ENCODE peak calls at places on chromosome 11, in eight cellular contexts. R is EL, H is fibroblast of the aortic adventitia, Q is GM04504, D is progenitor cell of endocrine pancreas, W is NCI-H1092 treated with DMSO at 0.1 percent for 48 hours, K is HEK293T, Y is NCI-H2029. J is an unnamed sample.

GRCh38 chr11:101860694-101861371 is 54.0 kb upstream of the CEP126 start:
- DNase-seq in Q (no peak), K (peak; percentile 70), H (peak; percentile 83), D (no peak), W (peak; percentile 25), Y (peak; percentile 45), R (peak; percentile 70), J (peak; percentile 23)

GRCh38 chr11:26688701-26689100 is 33.2 kb downstream of the SLC5A12 start:
- DNase-seq in R (no peak), Q (no peak), W (no peak), K (no peak), D (no peak), Y (no peak), H (no peak), J (no peak)

GRCh38 chr11:118342503-118343161 is at the start of gene CD3D:
- DNase-seq in W (no peak), K (no peak), Y (no peak), H (no peak), D (no peak), R (no peak), Q (no peak), J (no peak)

GRCh38 chr11:113401718-113402117 is 14.1 kb downstream of the ANKK1 start:
- DNase-seq in Q (no peak), W (peak; percentile 96), Y (peak; percentile 97), D (no peak), H (no peak), R (peak; percentile 28), K (no peak), J (peak; percentile 60)

GRCh38 chr11:14341968-14342367 is 17.0 kb downstream of the RRAS2 start:
- DNase-seq in Y (no peak), W (no peak), D (no peak), R (no peak), Q (no peak), K (no peak), H (no peak), J (no peak)

GRCh38 chr11:81707881-81708280 is 1025.8 kb downstream of the FAM181B start:
- DNase-seq in R (no peak), Q (no peak), W (no peak), D (no peak), H (no peak), K (no peak), Y (no peak), J (no peak)

GRCh38 chr11:11916981-11917399 is 75.2 kb downstream of the USP47 start:
- DNase-seq in K (no peak), D (no peak), R (peak; percentile 86), H (peak; percentile 91), Q (peak; percentile 26), Y (no peak), W (no peak), J (no peak)

GRCh38 chr11:7551571-7551970 is 37.8 kb downstream of the PPFIBP2 start:
- DNase-seq in D (no peak), K (no peak), W (no peak), Y (no peak), R (peak; percentile 84), Q (no peak), H (peak; percentile 65), J (no peak)

GRCh38 chr11:94845622-94846021 is 77.5 kb downstream of the AMOTL1 start:
- DNase-seq in W (peak; percentile 32), K (no peak), D (no peak), H (no peak), R (no peak), Q (no peak), Y (peak; percentile 91), J (no peak)

GRCh38 chr11:3623126-3623525 is 18.7 kb downstream of the ART5 start:
- DNase-seq in Q (no peak), D (no peak), W (no peak), H (no peak), Y (no peak), K (no peak), R (no peak), J (no peak)

GRCh38 chr11:121467965-121468364 is 15.2 kb upstream of the SORL1-AS1 start:
- DNase-seq in Y (peak; percentile 67), Q (no peak), K (no peak), R (no peak), D (no peak), W (no peak), H (no peak), J (no peak)

GRCh38 chr11:104033134-104033533 is 3.3 kb upstream of the DDI1 start:
- DNase-seq in R (peak; percentile 52), H (peak; percentile 87), K (no peak), Q (peak; percentile 30), Y (no peak), D (no peak), W (no peak), J (no peak)

GRCh38 chr11:127490896-127491295 is 490.3 kb upstream of the KIRREL3 start:
- DNase-seq in Q (no peak), W (no peak), D (no peak), H (no peak), R (no peak), K (no peak), Y (no peak), J (no peak)

GRCh38 chr11:44877908-44878459 is 72.7 kb downstream of the TP53I11 start:
- DNase-seq in Q (no peak), K (no peak), W (peak; percentile 57), H (no peak), R (no peak), Y (no peak), D (no peak), J (peak; percentile 62)

GRCh38 chr11:36431429-36432092 is 78.5 kb downstream of the TRAF6 start:
- DNase-seq in Q (peak; percentile 87), K (peak; percentile 22), Y (no peak), R (peak; percentile 94), D (no peak), W (no peak), H (peak; percentile 97), J (no peak)

GRCh38 chr11:116787436-116787785 is 412 bp downstream of the ZPR1 start:
- DNase-seq in D (no peak), H (no peak), Y (no peak), K (no peak), Q (no peak), R (no peak), W (no peak), J (no peak)

GRCh38 chr11:104700609-104701008 is 197.7 kb downstream of the CASP12 start:
- DNase-seq in Q (peak; percentile 33), H (peak; percentile 61), R (peak; percentile 38), K (no peak), W (no peak), D (no peak), Y (no peak), J (no peak)

GRCh38 chr11:63908631-63909491 is 8.1 kb downstream of the RCOR2 start:
- DNase-seq in Q (no peak), W (no peak), R (no peak), K (no peak), H (no peak), Y (no peak), D (no peak), J (no peak)

GRCh38 chr11:109735139-109735538 is 313.1 kb downstream of the C11orf87 start:
- DNase-seq in W (no peak), K (no peak), R (no peak), D (no peak), Y (no peak), Q (no peak), H (no peak), J (no peak)

GRCh38 chr11:416757-417621 is 2.2 kb upstream of the SIGIRR start:
- DNase-seq in Y (peak; percentile 55), K (no peak), H (no peak), Q (no peak), W (no peak), D (peak; percentile 68), R (peak; percentile 49), J (peak; percentile 87)

GRCh38 chr11:1826552-1827094 is 8.2 kb upstream of the SYT8 start:
- DNase-seq in D (no peak), Y (no peak), R (peak; percentile 25), H (peak; percentile 45), Q (peak; percentile 17), W (no peak), K (no peak), J (no peak)

GRCh38 chr11:68677432-68677831 is 6.9 kb upstream of the GAL start:
- DNase-seq in D (no peak), K (no peak), R (peak; percentile 91), Y (no peak), Q (peak; percentile 50), W (peak; percentile 38), H (peak; percentile 55), J (peak; percentile 10)

GRCh38 chr11:18046116-18046777 is at the start of gene TPH1:
- DNase-seq in D (peak; percentile 27), K (no peak), Y (peak; percentile 64), W (no peak), Q (no peak), H (peak; percentile 41), R (peak; percentile 33), J (peak; percentile 77)

GRCh38 chr11:36478700-36479329 is 31.3 kb downstream of the TRAF6 start:
- DNase-seq in Y (peak; percentile 41), D (no peak), Q (no peak), W (peak; percentile 18), R (peak; percentile 57), H (peak; percentile 72), K (peak; percentile 27), J (peak; percentile 33)

GRCh38 chr11:79312591-79313267 is 128.1 kb downstream of the TENM4 start:
- DNase-seq in Q (no peak), H (peak; percentile 46), Y (peak; percentile 98), K (no peak), R (no peak), D (no peak), W (peak; percentile 98), J (no peak)

GRCh38 chr11:94658888-94659287 is 91.7 kb downstream of the PIWIL4 start:
- DNase-seq in W (no peak), R (no peak), Q (no peak), D (no peak), H (no peak), K (no peak), Y (no peak), J (no peak)

GRCh38 chr11:110473666-110474065 is 43.9 kb downstream of the FDX1 start:
- DNase-seq in Q (no peak), W (no peak), R (no peak), H (peak; percentile 71), K (no peak), Y (no peak), D (no peak), J (no peak)

GRCh38 chr11:116193321-116194114 is 579.3 kb downstream of the BUD13 start:
- DNase-seq in K (peak; percentile 49), R (peak; percentile 6), D (peak; percentile 61), W (peak; percentile 29), H (peak; percentile 18), Y (no peak), Q (no peak), J (peak; percentile 53)

GRCh38 chr11:88384004-88384677 is 46.6 kb upstream of the CTSC start:
- DNase-seq in H (peak; percentile 35), K (no peak), Y (no peak), D (no peak), R (peak; percentile 33), W (no peak), Q (no peak), J (no peak)

GRCh38 chr11:64000740-64001514 is 14.7 kb downstream of the OTUB1 start:
- DNase-seq in W (no peak), Y (no peak), K (no peak), R (no peak), Q (no peak), D (no peak), H (no peak), J (no peak)

GRCh38 chr11:45233121-45233803 is 52.9 kb downstream of the SYT13 start:
- DNase-seq in Y (peak; percentile 30), R (peak; percentile 54), D (peak; percentile 61), H (peak; percentile 50), K (peak; percentile 87), W (peak; percentile 54), Q (peak; percentile 11), J (peak; percentile 18)

J was measured in NCI-H146.